ENCODE peak calls at places on chromosomes 13 and 19, in nine cellular contexts. X is endodermal cell, I is heart left ventricle, Q is AG04450, J is ovary, P is brain microvascular endothelial cell, N is pancreas, U is breast epithelium, G is choroid plexus epithelial cell. K is an unnamed sample.

GRCh38 chr13:75687145-75687763 is 51.1 kb downstream of the LMO7 start:
- DNase-seq in X (no peak), I (no peak), Q (no peak), J (no peak), P (peak), N (no peak), U (no peak), G (peak), K (no peak)

GRCh38 chr13:26558074-26558805 is 757 bp downstream of the WASF3 start:
- DNase-seq in X (peak), I (peak), Q (no peak), J (peak), P (no peak), N (peak), U (no peak), G (peak), K (peak)

GRCh38 chr13:113106053-113106452 is 462 bp downstream of the F7 start:
- DNase-seq in X (no peak), I (no peak), Q (no peak), J (no peak), P (no peak), N (no peak), U (no peak), G (no peak), K (no peak)

GRCh38 chr13:49466240-49466914 is 22.3 kb downstream of the SETDB2 start:
- DNase-seq in X (no peak), I (no peak), Q (no peak), J (no peak), P (no peak), N (no peak), U (no peak), G (no peak), K (no peak)

GRCh38 chr13:23990443-23990842 is 93.1 kb upstream of the C1QTNF9B start:
- DNase-seq in X (no peak), I (no peak), Q (no peak), J (no peak), P (no peak), N (no peak), U (no peak), G (no peak), K (no peak)

GRCh38 chr13:43269037-43269476 is 245.7 kb downstream of the DNAJC15 start:
- DNase-seq in X (no peak), I (peak), Q (peak), J (peak), P (peak), N (peak), U (no peak), G (peak), K (no peak)

GRCh38 chr19:49851456-49852259 is 699 bp downstream of the PTOV1 start:
- DNase-seq in X (peak), I (no peak), Q (no peak), J (peak), P (no peak), N (peak), U (no peak), G (no peak), K (peak)

GRCh38 chr19:7219056-7219455 is 75.2 kb downstream of the INSR start:
- DNase-seq in X (no peak), I (no peak), Q (no peak), J (no peak), P (no peak), N (no peak), U (no peak), G (no peak), K (no peak)

GRCh38 chr19:2815923-2816322 is 3.7 kb upstream of the ZNF554 start:
- DNase-seq in X (no peak), I (no peak), Q (no peak), J (no peak), P (no peak), N (no peak), U (no peak), G (no peak), K (peak)

GRCh38 chr19:19214892-19215291 is 3.1 kb downstream of the NCAN start:
- DNase-seq in X (peak), I (no peak), Q (peak), J (no peak), P (no peak), N (no peak), U (no peak), G (peak), K (no peak)

GRCh38 chr13:66673401-66673800 is 556.7 kb downstream of the PCDH9 start:
- DNase-seq in X (no peak), I (no peak), Q (peak), J (no peak), P (peak), N (no peak), U (no peak), G (peak), K (no peak)

GRCh38 chr13:114106991-114107685 is 25.3 kb downstream of the RASA3 start:
- DNase-seq in X (peak), I (peak), Q (no peak), J (peak), P (no peak), N (no peak), U (peak), G (no peak), K (peak)

GRCh38 chr13:51739403-51740112 is 64.4 kb downstream of the DHRS12 start:
- DNase-seq in X (no peak), I (no peak), Q (no peak), J (peak), P (no peak), N (no peak), U (no peak), G (no peak), K (peak)

GRCh38 chr19:8641908-8642547 is 11.6 kb downstream of the NFILZ start:
- DNase-seq in X (no peak), I (no peak), Q (no peak), J (no peak), P (peak), N (no peak), U (no peak), G (peak), K (no peak)

GRCh38 chr19:1811942-1812425 is at the start of gene ATP8B3:
- DNase-seq in X (no peak), I (no peak), Q (no peak), J (no peak), P (no peak), N (no peak), U (no peak), G (no peak), K (no peak)

GRCh38 chr19:18513868-18514267 is 8.0 kb downstream of the ELL start:
- DNase-seq in X (no peak), I (peak), Q (no peak), J (peak), P (no peak), N (no peak), U (no peak), G (peak), K (no peak)

GRCh38 chr13:49303533-49304252 is 56.0 kb downstream of the CDADC1 start:
- DNase-seq in X (no peak), I (peak), Q (no peak), J (no peak), P (no peak), N (peak), U (no peak), G (no peak), K (no peak)

GRCh38 chr19:13036366-13036976 is 41.2 kb downstream of the NFIX start:
- DNase-seq in X (peak), I (peak), Q (no peak), J (no peak), P (peak), N (no peak), U (peak), G (peak), K (no peak)

GRCh38 chr13:79212064-79212619 is 193.9 kb downstream of the RBM26 start:
- DNase-seq in X (no peak), I (no peak), Q (no peak), J (no peak), P (no peak), N (no peak), U (no peak), G (no peak), K (no peak)

GRCh38 chr13:76023644-76024043 is 387.5 kb downstream of the LMO7 start:
- DNase-seq in X (no peak), I (no peak), Q (no peak), J (no peak), P (no peak), N (no peak), U (no peak), G (no peak), K (no peak)

GRCh38 chr13:25421602-25422001 is 49.8 kb downstream of the ATP8A2 start:
- DNase-seq in X (no peak), I (no peak), Q (no peak), J (no peak), P (no peak), N (no peak), U (no peak), G (no peak), K (no peak)

GRCh38 chr13:106533940-106534843 is 1.3 kb downstream of the EFNB2 start:
- DNase-seq in X (peak), I (peak), Q (peak), J (peak), P (peak), N (no peak), U (no peak), G (peak), K (peak)

GRCh38 chr19:45952691-45953505 is 20.8 kb downstream of the NOVA2 start:
- DNase-seq in X (peak), I (no peak), Q (peak), J (no peak), P (peak), N (peak), U (no peak), G (peak), K (peak)

GRCh38 chr19:30052122-30053075 is 110.4 kb downstream of the URI1 start:
- DNase-seq in X (no peak), I (no peak), Q (no peak), J (no peak), P (no peak), N (no peak), U (no peak), G (no peak), K (no peak)

GRCh38 chr19:29285878-29286277 is 72.9 kb upstream of the UQCRFS1 start:
- DNase-seq in X (peak), I (no peak), Q (no peak), J (no peak), P (no peak), N (no peak), U (no peak), G (no peak), K (no peak)

GRCh38 chr13:20528451-20528850 is 2.8 kb upstream of the CRYL1 start:
- DNase-seq in X (no peak), I (no peak), Q (no peak), J (no peak), P (no peak), N (no peak), U (no peak), G (no peak), K (no peak)

GRCh38 chr19:48510421-48511268 is 990 bp downstream of the LMTK3 start:
- DNase-seq in X (peak), I (peak), Q (no peak), J (peak), P (peak), N (no peak), U (peak), G (peak), K (peak)

GRCh38 chr13:44084146-44084545 is 204.4 kb downstream of the LACC1 start:
- DNase-seq in X (no peak), I (no peak), Q (no peak), J (no peak), P (no peak), N (no peak), U (no peak), G (no peak), K (no peak)

GRCh38 chr19:7262470-7262869 is 31.7 kb downstream of the INSR start:
- DNase-seq in X (no peak), I (no peak), Q (no peak), J (no peak), P (no peak), N (no peak), U (no peak), G (no peak), K (no peak)

GRCh38 chr13:85693889-85694511 is 105.2 kb downstream of the SLITRK6 start:
- DNase-seq in X (peak), I (no peak), Q (no peak), J (no peak), P (peak), N (no peak), U (no peak), G (peak), K (no peak)

GRCh38 chr13:94236876-94237275 is 242.6 kb downstream of the DCT start:
- DNase-seq in X (no peak), I (no peak), Q (no peak), J (no peak), P (no peak), N (no peak), U (no peak), G (peak), K (no peak)

GRCh38 chr19:23957660-23958281 is 43.1 kb downstream of the ZNF726 start:
- DNase-seq in X (no peak), I (no peak), Q (peak), J (no peak), P (peak), N (no peak), U (no peak), G (peak), K (peak)

GRCh38 chr19:1069009-1069779 is 2.2 kb downstream of the ARHGAP45 start:
- DNase-seq in X (no peak), I (peak), Q (no peak), J (no peak), P (no peak), N (no peak), U (no peak), G (no peak), K (peak)

DNA sequence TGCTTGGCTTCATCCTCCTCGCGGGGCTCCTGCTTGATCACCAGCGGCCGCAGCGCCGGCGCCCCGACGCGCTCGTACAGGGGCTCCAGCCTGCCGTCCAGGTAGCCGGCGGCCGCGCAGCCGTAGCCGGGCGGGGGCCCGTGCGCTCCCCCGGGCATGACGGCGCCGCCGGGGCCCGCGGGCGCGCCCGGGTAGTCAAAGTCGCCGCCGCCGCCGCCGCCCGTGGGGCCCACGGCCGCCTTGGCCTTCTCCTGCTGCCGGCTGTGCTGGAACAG is 497 bp downstream of the CEBPA start:
- DNase-seq in X (no peak), I (no peak), Q (no peak), J (no peak), P (no peak), N (no peak), U (no peak), G (no peak), K (no peak)
- H3K4me3 ChIP-seq in X (peak), I (peak), Q (peak), J (peak), P (no peak), N (peak), U (peak), G (peak), K (peak)

GRCh38 chr19:10378124-10378523 is 2.2 kb downstream of the TYK2 start:
- DNase-seq in X (no peak), I (no peak), Q (no peak), J (no peak), P (no peak), N (no peak), U (no peak), G (no peak), K (no peak)

GRCh38 chr19:10368101-10368803 is 12.1 kb downstream of the TYK2 start:
- DNase-seq in X (peak), I (no peak), Q (no peak), J (no peak), P (no peak), N (no peak), U (no peak), G (no peak), K (no peak)

DNA sequence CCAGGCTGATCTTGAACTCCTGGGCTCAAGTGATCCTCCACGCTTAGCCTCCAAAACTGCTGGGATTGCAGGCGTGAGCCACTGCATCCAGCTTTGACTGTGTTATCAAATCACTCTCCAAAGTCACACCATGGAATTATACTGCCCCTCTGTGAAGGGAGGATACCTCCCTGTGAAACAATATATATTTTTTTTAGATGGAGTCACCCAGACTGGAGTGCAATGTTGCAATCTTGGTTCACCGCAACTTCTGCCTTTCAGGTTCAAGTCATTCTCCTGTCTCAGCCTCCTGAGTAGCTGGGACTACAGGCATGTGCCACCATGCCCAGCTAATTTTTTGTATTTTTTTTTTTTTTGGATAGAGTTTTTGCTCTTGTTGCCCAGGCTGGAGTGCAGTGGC is 7.7 kb downstream of the TYK2 start:
- DNase-seq in X (no peak), I (no peak), Q (no peak), J (no peak), P (no peak), N (no peak), U (no peak), G (no peak), K (no peak)
- H3K4me3 ChIP-seq in X (no peak), I (no peak), Q (no peak), J (no peak), P (no peak), N (no peak), U (no peak), G (no peak), K (no peak)

DNA sequence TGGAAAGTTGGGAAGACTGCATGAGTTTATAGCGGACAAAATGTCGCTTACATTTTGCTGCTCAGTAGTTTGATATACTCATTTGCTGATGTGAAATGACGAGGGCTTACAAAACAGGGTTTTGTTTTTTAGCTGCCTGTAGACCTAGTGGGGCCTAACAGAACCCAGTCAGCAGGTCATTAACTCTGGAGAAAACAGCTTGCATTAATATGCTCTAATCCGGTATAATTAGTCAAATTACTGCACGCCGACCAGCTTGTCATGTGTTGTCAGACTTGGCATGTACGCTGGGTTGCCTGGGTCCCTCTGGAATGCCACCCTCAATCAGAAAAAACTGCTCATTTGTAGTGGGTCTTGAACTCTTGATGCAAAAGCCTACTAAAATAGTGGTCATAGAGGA is 37.7 kb upstream of the MAB21L1 start:
- DNase-seq in X (no peak), I (no peak), Q (no peak), J (no peak), P (no peak), N (no peak), U (no peak), G (no peak), K (no peak)
- H3K4me3 ChIP-seq in X (no peak), I (no peak), Q (no peak), J (no peak), P (no peak), N (no peak), U (no peak), G (no peak), K (no peak)

GRCh38 chr19:4279530-4280422 is 710 bp downstream of the SHD start:
- DNase-seq in X (no peak), I (no peak), Q (no peak), J (no peak), P (no peak), N (no peak), U (no peak), G (no peak), K (no peak)
- H3K4me3 ChIP-seq in X (peak), I (peak), Q (no peak), J (peak), P (no peak), N (no peak), U (peak), G (no peak), K (no peak)

GRCh38 chr19:39497850-39498261 is 891 bp upstream of the DLL3 start:
- DNase-seq in X (peak), I (no peak), Q (no peak), J (peak), P (no peak), N (no peak), U (no peak), G (peak), K (no peak)
- H3K4me3 ChIP-seq in X (peak), I (peak), Q (peak), J (no peak), P (peak), N (no peak), U (no peak), G (peak), K (no peak)

GRCh38 chr13:98823442-98823841 is 71.0 kb upstream of the SLC15A1 start:
- DNase-seq in X (no peak), I (no peak), Q (no peak), J (no peak), P (no peak), N (peak), U (no peak), G (no peak), K (no peak)
- H3K4me3 ChIP-seq in X (no peak), I (no peak), Q (no peak), J (no peak), P (no peak), N (no peak), U (no peak), G (no peak), K (no peak)

GRCh38 chr19:22783651-22784050 is 300 bp downstream of the ZNF99 start:
- DNase-seq in X (no peak), I (no peak), Q (no peak), J (no peak), P (no peak), N (no peak), U (no peak), G (no peak), K (no peak)
- H3K4me3 ChIP-seq in X (no peak), I (peak), Q (no peak), J (peak), P (no peak), N (no peak), U (peak), G (no peak), K (peak)